ENCODE peak calls at places on chromosomes 3 and 15, in four cellular contexts. A is T-helper 1 cell, G is lung microvascular endothelial cell, V is Peyer's patch. H is an unnamed sample.

GRCh38 chr3:142281474-142281873 is 56.1 kb upstream of the GK5 start:
- DNase-seq in A (no peak), G (no peak), V (no peak), H (no peak)

GRCh38 chr3:9715764-9716437 is 12.3 kb downstream of the CPNE9 start:
- DNase-seq in A (no peak), G (peak), V (peak), H (peak)

GRCh38 chr15:85792872-85793621 is 1.7 kb downstream of the KLHL25 start:
- DNase-seq in A (no peak), G (peak), V (no peak), H (no peak)

GRCh38 chr3:171933441-171933840 is 90.3 kb downstream of the TMEM212 start:
- DNase-seq in A (no peak), G (no peak), V (no peak), H (no peak)

GRCh38 chr15:68596691-68597090 is 17.9 kb downstream of the CORO2B start:
- DNase-seq in A (no peak), G (no peak), V (no peak), H (no peak)

GRCh38 chr3:143608966-143609365 is 239.3 kb downstream of the SLC9A9 start:
- DNase-seq in A (no peak), G (peak), V (no peak), H (no peak)

GRCh38 chr15:61051570-61052031 is 177.5 kb downstream of the RORA start:
- DNase-seq in A (no peak), G (peak), V (no peak), H (peak)

GRCh38 chr3:139934557-139935070 is 371 bp upstream of the CLSTN2 start:
- DNase-seq in A (no peak), G (no peak), V (no peak), H (peak)

GRCh38 chr15:62740141-62741004 is 302.2 kb upstream of the TPM1 start:
- DNase-seq in A (no peak), G (no peak), V (no peak), H (no peak)

GRCh38 chr3:184240384-184241140 is 8.2 kb downstream of the ALG3 start:
- DNase-seq in A (no peak), G (peak), V (no peak), H (peak)

GRCh38 chr3:32975891-32976290 is 24.4 kb downstream of the CCR4 start:
- DNase-seq in A (no peak), G (no peak), V (no peak), H (no peak)

GRCh38 chr15:63985221-63986184 is 60.8 kb downstream of the DAPK2 start:
- DNase-seq in A (no peak), G (peak), V (no peak), H (peak)

GRCh38 chr15:64622410-64623260 is 152.8 kb downstream of the RBPMS2 start:
- DNase-seq in A (peak), G (no peak), V (peak), H (no peak)

GRCh38 chr15:90221251-90221900 is 12.4 kb downstream of the CIB1 start:
- DNase-seq in A (no peak), G (peak), V (no peak), H (peak)

GRCh38 chr15:65306551-65306950 is 2.1 kb downstream of the RNU5B-1 start:
- DNase-seq in A (no peak), G (no peak), V (no peak), H (no peak)

GRCh38 chr3:98763076-98763475 is at the start of gene ST3GAL6:
- DNase-seq in A (no peak), G (peak), V (no peak), H (peak)

GRCh38 chr3:138174421-138175122 is at the start of gene DBR1:
- DNase-seq in A (peak), G (peak), V (peak), H (peak)

GRCh38 chr15:78679089-78679511 is 38.1 kb upstream of the CHRNB4 start:
- DNase-seq in A (no peak), G (no peak), V (no peak), H (no peak)

GRCh38 chr15:86863226-86863915 is 783.7 kb downstream of the AGBL1 start:
- DNase-seq in A (no peak), G (peak), V (no peak), H (no peak)

GRCh38 chr15:52362497-52362896 is 66.9 kb upstream of the MYO5C start:
- DNase-seq in A (no peak), G (peak), V (no peak), H (peak)

GRCh38 chr3:50212502-50212901 is 7.4 kb downstream of the SLC38A3 start:
- DNase-seq in A (no peak), G (no peak), V (no peak), H (no peak)

GRCh38 chr3:172135766-172136729 is 96.7 kb downstream of the FNDC3B start:
- DNase-seq in A (no peak), G (no peak), V (no peak), H (peak)

GRCh38 chr15:52576692-52577091 is 7.9 kb upstream of the ARPP19 start:
- DNase-seq in A (no peak), G (no peak), V (no peak), H (no peak)

GRCh38 chr3:137217733-137218132 is 259.9 kb downstream of the IL20RB start:
- DNase-seq in A (no peak), G (no peak), V (no peak), H (no peak)

GRCh38 chr3:66423791-66424190 is 77.0 kb downstream of the LRIG1 start:
- DNase-seq in A (no peak), G (no peak), V (no peak), H (no peak)

GRCh38 chr15:78859971-78860733 is 12.5 kb upstream of the MORF4L1 start:
- DNase-seq in A (no peak), G (peak), V (peak), H (peak)

GRCh38 chr3:139537325-139537724 is 2.2 kb downstream of the RBP1 start:
- DNase-seq in A (no peak), G (no peak), V (no peak), H (no peak)

H was measured in dermis blood vessel endothelial cell.